ENCODE peak calls at places on chromosome 5, in ten cellular contexts. L, H, X, U, I, S, D, G, C and P are unnamed samples.

GRCh38 chr5:177377851-177378776 is 6.1 kb upstream of the SLC34A1 start:
- DNase-seq in D (no peak), S (no peak), G (no peak), L (no peak), I (no peak), U (no peak), C (no peak), H (no peak), X (no peak), P (no peak)

GRCh38 chr5:53381-54174 is 38.4 kb upstream of the PLEKHG4B start:
- DNase-seq in D (peak), H (no peak), U (peak), S (peak), X (no peak), C (peak), G (no peak), L (no peak), I (peak), P (no peak)

GRCh38 chr5:178376906-178377582 is 144.4 kb upstream of the PHYKPL start:
- DNase-seq in H (no peak), G (no peak), L (no peak), U (no peak), S (no peak), I (no peak), D (no peak), C (no peak), X (no peak), P (peak)

GRCh38 chr5:168472329-168472728 is 13.9 kb upstream of the RARS1 start:
- DNase-seq in H (peak), G (no peak), U (no peak), I (no peak), D (no peak), C (no peak), X (no peak), L (no peak), S (no peak), P (no peak)

GRCh38 chr5:67106626-67107342 is 89.8 kb downstream of the CD180 start:
- DNase-seq in S (no peak), H (no peak), X (no peak), C (no peak), G (no peak), L (no peak), I (no peak), D (no peak), U (no peak), P (no peak)

GRCh38 chr5:101346906-101347305 is 443.8 kb upstream of the ST8SIA4 start:
- DNase-seq in L (no peak), X (no peak), S (no peak), U (no peak), H (no peak), D (no peak), G (no peak), C (no peak), I (no peak), P (no peak)

GRCh38 chr5:107513337-107514125 is 157.2 kb downstream of the EFNA5 start:
- DNase-seq in C (no peak), S (no peak), I (no peak), H (no peak), L (no peak), X (peak), D (no peak), G (no peak), U (no peak), P (no peak)

GRCh38 chr5:116420540-116420939 is 154.1 kb downstream of the SEMA6A start:
- DNase-seq in C (no peak), X (peak), L (no peak), D (no peak), U (no peak), S (no peak), G (no peak), I (no peak), H (no peak), P (no peak)

GRCh38 chr5:1801954-1802295 is 718 bp downstream of the NDUFS6 start:
- DNase-seq in H (peak), L (no peak), S (no peak), C (no peak), U (no peak), G (no peak), I (no peak), X (no peak), D (no peak), P (peak)

GRCh38 chr5:1799110-1799601 is 481 bp downstream of the MRPL36 start:
- DNase-seq in U (no peak), C (no peak), L (no peak), H (no peak), S (peak), I (peak), G (peak), D (no peak), X (peak), P (no peak)

GRCh38 chr5:1801061-1801953 is at the start of gene NDUFS6:
- DNase-seq in I (peak), U (peak), X (peak), G (peak), H (peak), C (peak), D (peak), S (peak), L (no peak), P (peak)

GRCh38 chr5:1799602-1800469 is at the start of gene MRPL36:
- DNase-seq in C (peak), G (peak), S (peak), U (peak), I (peak), X (peak), H (peak), D (peak), L (peak), P (peak)

DNA sequence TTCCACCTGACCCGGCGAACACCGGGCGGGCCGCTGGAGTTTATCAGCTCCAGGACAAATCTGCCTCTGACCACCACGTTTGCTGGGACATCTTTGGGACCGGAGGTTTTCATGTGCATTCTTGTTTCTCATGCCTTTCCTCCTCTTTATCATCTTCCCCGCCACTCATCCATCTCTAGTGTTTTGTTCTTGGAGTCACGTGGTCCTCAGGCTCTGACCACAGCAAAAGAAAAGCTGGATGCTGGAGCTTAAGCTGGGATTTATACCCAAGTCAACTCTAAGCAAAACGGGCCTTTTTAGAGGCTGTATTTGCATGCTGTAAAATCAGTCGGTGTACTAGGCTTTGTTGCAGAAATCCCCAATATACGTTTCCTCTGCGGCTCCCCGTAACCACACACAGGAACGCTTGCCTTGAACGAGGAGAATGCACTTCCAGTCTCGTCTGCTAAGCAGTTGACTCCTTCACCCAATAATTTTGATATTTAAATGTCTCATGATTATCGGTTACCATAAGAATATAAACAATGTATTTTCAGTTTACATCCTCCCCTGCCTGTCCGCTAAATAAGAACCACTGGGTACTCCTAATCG is 642 bp upstream of the NDUFS6 start:
- DNase-seq in U (no peak), D (no peak), I (no peak), G (peak), S (peak), X (peak), C (no peak), H (no peak), L (no peak), P (no peak)
- TF ChIP-seq POLR2AphosphoS5 in U (no peak), D (no peak), I (no peak), G (no peak), S (no peak), X (no peak), C (no peak), H (no peak), L (no peak), P (no peak)

GRCh38 chr5:109291090-109291489 is 118.7 kb downstream of the PJA2 start:
- DNase-seq in L (no peak), X (no peak), S (no peak), U (no peak), C (no peak), D (no peak), G (no peak), H (no peak), I (no peak), P (no peak)
- TF ChIP-seq CTCF in L (no peak), X (no peak), S (no peak), U (no peak), C (no peak), D (peak), G (no peak), H (no peak), I (no peak), P (no peak)

GRCh38 chr5:175133185-175133584 is 310.8 kb downstream of the DRD1 start:
- DNase-seq in C (no peak), L (no peak), H (no peak), S (no peak), X (no peak), I (no peak), D (no peak), G (no peak), U (no peak), P (no peak)
- TF ChIP-seq POLR2AphosphoS5 in C (no peak), L (no peak), H (no peak), S (no peak), X (no peak), I (no peak), D (no peak), G (no peak), U (no peak), P (no peak)

DNA sequence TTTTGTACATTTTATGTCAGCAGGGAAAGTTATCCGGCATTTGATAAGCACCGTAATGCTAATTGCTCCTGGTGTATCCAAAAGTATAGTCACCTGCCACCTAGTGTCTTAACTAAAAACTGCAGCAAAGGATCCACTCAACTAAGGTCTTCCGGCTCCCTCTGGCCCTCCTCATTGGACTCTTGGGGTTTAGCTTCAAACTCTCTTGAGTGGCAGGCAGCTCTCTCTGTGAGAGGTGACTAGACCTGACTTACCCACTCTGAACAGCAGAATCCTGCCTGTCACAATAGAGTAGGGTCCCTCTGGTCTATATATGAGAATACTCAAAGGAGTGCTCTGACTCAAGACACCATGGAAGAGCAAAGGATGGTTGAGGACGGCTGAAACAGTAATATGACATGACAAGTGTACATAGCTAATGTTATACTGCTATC is 60.3 kb upstream of the CAST start:
- DNase-seq in C (peak), X (peak), D (peak), G (peak), I (peak), S (peak), U (peak), H (peak), L (no peak), P (no peak)
- TF ChIP-seq CTCF in C (peak), X (peak), D (peak), G (peak), I (peak), S (peak), U (peak), H (peak), L (peak), P (peak)

GRCh38 chr5:174789596-174789995 is 65.2 kb downstream of the MSX2 start:
- DNase-seq in L (no peak), H (no peak), G (no peak), X (no peak), S (no peak), U (no peak), C (no peak), D (no peak), I (no peak), P (no peak)
- TF ChIP-seq POLR2AphosphoS5 in L (no peak), H (no peak), G (no peak), X (no peak), S (no peak), U (no peak), C (no peak), D (no peak), I (no peak), P (no peak)

GRCh38 chr5:150073086-150073625 is 13.2 kb downstream of the CSF1R start:
- DNase-seq in S (peak), L (peak), G (no peak), U (no peak), C (peak), D (no peak), X (no peak), I (peak), H (no peak), P (peak)

GRCh38 chr5:150077060-150077459 is 9.3 kb downstream of the CSF1R start:
- DNase-seq in C (peak), X (no peak), D (peak), H (peak), S (no peak), G (no peak), L (peak), U (no peak), I (no peak), P (peak)

GRCh38 chr5:150073677-150074076 is 12.7 kb downstream of the CSF1R start:
- DNase-seq in I (peak), L (no peak), D (peak), G (no peak), H (no peak), C (no peak), U (no peak), S (no peak), X (no peak), P (no peak)

GRCh38 chr5:150075806-150076205 is 10.5 kb downstream of the CSF1R start:
- DNase-seq in C (peak), L (peak), X (no peak), D (peak), I (peak), G (no peak), S (no peak), H (peak), U (no peak), P (peak)

GRCh38 chr5:150075233-150075632 is 11.1 kb downstream of the CSF1R start:
- DNase-seq in I (no peak), G (no peak), C (peak), X (no peak), S (no peak), D (peak), U (no peak), L (no peak), H (no peak), P (peak)
- TF ChIP-seq CTCF in I (no peak), G (no peak), C (no peak), X (no peak), S (no peak), D (no peak), U (no peak), L (no peak), H (no peak), P (no peak)

GRCh38 chr5:6765612-6766525 is 52.6 kb downstream of the TENT4A start:
- DNase-seq in G (peak), C (peak), H (peak), U (peak), L (no peak), D (peak), X (peak), S (peak), I (peak), P (peak)

GRCh38 chr5:6767481-6768063 is 54.3 kb downstream of the TENT4A start:
- DNase-seq in U (no peak), G (no peak), I (no peak), L (no peak), D (no peak), C (no peak), X (no peak), S (no peak), H (no peak), P (no peak)

GRCh38 chr5:6763191-6763590 is 50.0 kb downstream of the TENT4A start:
- DNase-seq in L (no peak), U (no peak), I (no peak), S (no peak), D (no peak), H (no peak), C (no peak), X (no peak), G (no peak), P (no peak)

GRCh38 chr5:6768590-6769230 is 55.5 kb downstream of the TENT4A start:
- DNase-seq in D (no peak), H (no peak), S (no peak), U (no peak), L (no peak), I (no peak), X (no peak), C (no peak), G (no peak), P (no peak)

DNA sequence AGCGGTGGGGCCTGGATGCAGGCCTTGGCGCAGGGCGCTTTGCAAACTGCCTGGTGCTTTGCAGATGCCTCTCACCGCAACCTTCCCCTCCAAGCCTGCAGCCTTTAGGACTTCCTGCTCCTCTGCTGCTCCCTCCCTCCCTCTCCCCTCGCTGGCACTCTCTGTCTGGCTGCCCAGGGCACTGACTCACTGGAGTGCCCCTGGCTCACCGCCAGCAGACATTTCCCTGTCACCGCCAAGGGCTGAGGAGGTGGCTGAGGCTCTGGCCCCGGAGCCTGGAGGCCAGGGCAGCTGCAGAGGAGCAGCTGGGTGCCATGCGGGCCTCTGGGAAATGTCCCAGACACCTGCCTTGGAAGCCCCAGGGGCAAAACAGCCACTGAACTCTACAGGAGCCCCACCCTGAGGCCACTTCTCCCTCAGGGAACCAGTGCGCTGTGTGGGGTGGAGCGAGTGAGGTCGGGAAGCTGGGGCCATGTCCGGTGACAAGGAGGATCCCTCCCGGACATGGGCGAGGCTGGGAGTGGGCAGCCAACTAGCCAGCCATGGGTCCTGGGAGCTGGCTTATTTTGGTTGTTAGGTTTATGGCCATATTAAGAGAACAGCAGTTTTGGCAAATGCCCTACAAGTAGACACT is 53.4 kb downstream of the TENT4A start:
- DNase-seq in L (no peak), I (peak), U (peak), G (peak), S (peak), X (peak), C (peak), D (no peak), H (peak), P (peak)
- TF ChIP-seq POLR2AphosphoS5 in L (peak), I (peak), U (peak), G (peak), S (peak), X (no peak), C (no peak), D (no peak), H (peak), P (peak)